ENCODE peak calls at places on chromosomes 6 and 20, in four cellular contexts. P is NCI-H345, T is activated T-cell treated with anti-CD3 and anti-CD28 coated beads for 24 hours, A is aorta. O is an unnamed sample.
A peak's percentile ranks its signal among the peaks of the same experiment; 100 is the strongest.

GRCh38 chr20:41139227-41140093 is 2.1 kb downstream of the PLCG1 start:
- DNase-seq in T (no peak), P (no peak), A (no peak), O (no peak)

GRCh38 chr6:20707166-20707485 is 172.9 kb downstream of the CDKAL1 start:
- DNase-seq in T (no peak), P (peak; percentile 85), A (no peak), O (no peak)

GRCh38 chr6:149910721-149911151 is 12.2 kb downstream of the RAET1G start:
- DNase-seq in P (no peak), T (no peak), A (peak; percentile 33), O (no peak)

GRCh38 chr6:82589509-82590206 is 226.0 kb downstream of the TPBG start:
- DNase-seq in A (no peak), P (peak; percentile 68), T (no peak), O (no peak)

GRCh38 chr6:169800668-169801395 is 49.4 kb downstream of the ERMARD start:
- DNase-seq in A (no peak), T (no peak), P (peak; percentile 81), O (no peak)

GRCh38 chr6:90496617-90497016 is 90.3 kb downstream of the MAP3K7 start:
- DNase-seq in A (no peak), P (no peak), T (no peak), O (no peak)

GRCh38 chr20:46199198-46199597 is 81.1 kb downstream of the CD40 start:
- DNase-seq in P (no peak), A (no peak), T (no peak), O (no peak)

GRCh38 chr6:46677314-46677654 is 10.4 kb upstream of the TDRD6 start:
- DNase-seq in T (no peak), P (no peak), A (no peak), O (no peak)

GRCh38 chr6:29319931-29320330 is 18.4 kb downstream of the OR14J1 start:
- DNase-seq in P (no peak), T (no peak), A (no peak), O (no peak)

GRCh38 chr6:139568157-139568955 is 193.9 kb upstream of the CITED2 start:
- DNase-seq in P (no peak), T (no peak), A (no peak), O (no peak)

GRCh38 chr6:163712981-163713380 is 298.5 kb downstream of the QKI start:
- DNase-seq in P (no peak), A (peak; percentile 59), T (no peak), O (no peak)

GRCh38 chr20:62623488-62624324 is 18.6 kb upstream of the SLCO4A1 start:
- DNase-seq in A (peak; percentile 94), P (peak; percentile 34), T (peak; percentile 82), O (peak; percentile 93)

GRCh38 chr6:35370124-35370741 is 27.9 kb downstream of the PPARD start:
- DNase-seq in A (peak; percentile 95), T (peak; percentile 21), P (no peak), O (peak; percentile 82)

GRCh38 chr6:99151634-99152344 is 197.7 kb downstream of the FAXC start:
- DNase-seq in P (peak; percentile 14), A (no peak), T (peak; percentile 14), O (peak; percentile 56)

GRCh38 chr6:135094403-135094821 is 39.8 kb upstream of the HBS1L start:
- DNase-seq in A (no peak), P (no peak), T (no peak), O (no peak)

GRCh38 chr6:137783640-137784198 is 83.3 kb upstream of the TNFAIP3 start:
- DNase-seq in T (no peak), P (no peak), A (no peak), O (no peak)

GRCh38 chr6:43714311-43715055 is 26.9 kb upstream of the MRPS18A start:
- DNase-seq in A (no peak), T (no peak), P (no peak), O (no peak)

GRCh38 chr6:141199074-141199473 is 933.7 kb upstream of the GJE1 start:
- DNase-seq in T (no peak), A (no peak), P (no peak), O (no peak)

GRCh38 chr20:59178983-59179595 is 15.5 kb downstream of the ZNF831 start:
- DNase-seq in P (no peak), T (no peak), A (no peak), O (no peak)

GRCh38 chr20:50788045-50788867 is 6.6 kb upstream of the BCAS4 start:
- DNase-seq in A (no peak), T (no peak), P (no peak), O (peak; percentile 25)

GRCh38 chr6:29532320-29532951 is 27.1 kb downstream of the UBD start:
- DNase-seq in A (no peak), P (no peak), T (no peak), O (no peak)

GRCh38 chr6:28251648-28252506 is at the start of gene ZKSCAN4:
- DNase-seq in A (peak; percentile 84), P (peak; percentile 90), T (peak; percentile 81), O (peak; percentile 89)

GRCh38 chr6:149545258-149545753 is 537 bp downstream of the PPIL4 start:
- DNase-seq in P (peak; percentile 17), T (peak; percentile 43), A (peak; percentile 63), O (peak; percentile 83)

GRCh38 chr6:35474978-35475570 is 6.9 kb downstream of the RPL10A start:
- DNase-seq in T (no peak), A (no peak), P (no peak), O (no peak)

GRCh38 chr6:89298680-89299450 is 16.2 kb downstream of the GABRR2 start:
- DNase-seq in A (no peak), P (no peak), T (no peak), O (peak; percentile 75)

GRCh38 chr6:116580198-116580597 is 8.9 kb downstream of the RWDD1 start:
- DNase-seq in A (no peak), T (no peak), P (no peak), O (no peak)

GRCh38 chr6:127121637-127121960 is 3.1 kb downstream of the RSPO3 start:
- DNase-seq in A (no peak), P (no peak), T (no peak), O (no peak)

GRCh38 chr20:56343861-56344381 is 14.9 kb upstream of the FAM210B start:
- DNase-seq in T (peak; percentile 11), A (no peak), P (peak; percentile 12), O (peak; percentile 71)

GRCh38 chr6:48628316-48628715 is 517.3 kb upstream of the PTCHD4 start:
- DNase-seq in A (no peak), T (no peak), P (no peak), O (no peak)

GRCh38 chr20:33009214-33010132 is 2.0 kb downstream of the BPIFB2 start:
- DNase-seq in P (no peak), A (no peak), T (no peak), O (peak; percentile 4)